ENCODE peak calls at places on chromosomes 1 and 21, in nine cellular contexts. B is neural progenitor cell, K is HL-60, E is HFF-Myc, F is OCI-LY7, I is nephron progenitor cell, A is cardiac muscle cell, U is AG09309, T is suprapubic skin. N is an unnamed sample.

GRCh38 chr1:154176341-154176740 is 15.6 kb downstream of the TPM3 start:
- DNase-seq in B (no peak), K (no peak), E (peak), F (no peak), I (no peak), A (peak), U (peak), T (no peak), N (peak)

GRCh38 chr1:16628361-16629111 is 15.2 kb upstream of the NBPF1 start:
- DNase-seq in B (no peak), K (no peak), E (no peak), F (no peak), I (peak), A (no peak), U (no peak), T (peak), N (no peak)

GRCh38 chr1:205325334-205325884 is 3.9 kb upstream of the NUAK2 start:
- DNase-seq in B (peak), K (peak), E (peak), F (peak), I (peak), A (peak), U (peak), T (no peak), N (peak)

GRCh38 chr1:45550401-45551305 is at the start of gene AKR1A1:
- DNase-seq in B (peak), K (peak), E (peak), F (peak), I (peak), A (peak), U (peak), T (peak), N (peak)

GRCh38 chr1:175355414-175355813 is 162.8 kb upstream of the KIAA0040 start:
- DNase-seq in B (no peak), K (no peak), E (no peak), F (no peak), I (no peak), A (no peak), U (no peak), T (no peak), N (no peak)

GRCh38 chr1:51058863-51059262 is 43.2 kb upstream of the C1orf185 start:
- DNase-seq in B (peak), K (peak), E (no peak), F (peak), I (no peak), A (peak), U (no peak), T (no peak), N (peak)

GRCh38 chr1:58784758-58785423 is 1.0 kb upstream of the JUN start:
- DNase-seq in B (peak), K (no peak), E (no peak), F (peak), I (peak), A (peak), U (peak), T (peak), N (peak)

GRCh38 chr1:7378346-7379130 is 392.6 kb upstream of the VAMP3 start:
- DNase-seq in B (no peak), K (no peak), E (no peak), F (no peak), I (no peak), A (no peak), U (no peak), T (no peak), N (no peak)

GRCh38 chr1:109925159-109925990 is 14.7 kb downstream of the CSF1 start:
- DNase-seq in B (no peak), K (no peak), E (no peak), F (no peak), I (no peak), A (no peak), U (no peak), T (peak), N (no peak)

DNA sequence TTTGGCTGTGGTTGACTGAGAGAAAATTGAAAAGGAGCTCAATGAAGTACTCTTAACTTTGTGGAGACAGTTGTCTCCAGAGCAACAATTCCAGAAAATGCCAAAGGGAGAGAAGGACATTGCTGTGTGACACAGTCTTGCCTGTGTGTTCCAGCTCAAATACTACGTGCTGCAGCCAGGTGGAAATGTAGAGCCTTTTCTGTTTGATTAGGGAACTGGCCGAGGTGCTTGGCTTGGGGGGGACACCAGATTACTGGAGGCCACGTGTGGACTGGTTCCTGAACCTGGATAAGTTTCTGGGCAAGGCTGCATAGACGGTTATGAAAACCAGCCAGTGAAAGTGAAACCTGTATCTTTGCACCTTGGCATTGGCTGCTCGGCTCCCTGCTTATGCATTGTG is 217.9 kb downstream of the CTH start:
- DNase-seq in B (no peak), K (no peak), E (no peak), F (no peak), I (no peak), A (no peak), U (no peak), T (no peak), N (no peak)
- TF ChIP-seq CTCF in B (no peak), K (no peak), E (no peak), F (no peak), I (no peak), A (no peak), U (no peak), T (no peak), N (no peak)

DNA sequence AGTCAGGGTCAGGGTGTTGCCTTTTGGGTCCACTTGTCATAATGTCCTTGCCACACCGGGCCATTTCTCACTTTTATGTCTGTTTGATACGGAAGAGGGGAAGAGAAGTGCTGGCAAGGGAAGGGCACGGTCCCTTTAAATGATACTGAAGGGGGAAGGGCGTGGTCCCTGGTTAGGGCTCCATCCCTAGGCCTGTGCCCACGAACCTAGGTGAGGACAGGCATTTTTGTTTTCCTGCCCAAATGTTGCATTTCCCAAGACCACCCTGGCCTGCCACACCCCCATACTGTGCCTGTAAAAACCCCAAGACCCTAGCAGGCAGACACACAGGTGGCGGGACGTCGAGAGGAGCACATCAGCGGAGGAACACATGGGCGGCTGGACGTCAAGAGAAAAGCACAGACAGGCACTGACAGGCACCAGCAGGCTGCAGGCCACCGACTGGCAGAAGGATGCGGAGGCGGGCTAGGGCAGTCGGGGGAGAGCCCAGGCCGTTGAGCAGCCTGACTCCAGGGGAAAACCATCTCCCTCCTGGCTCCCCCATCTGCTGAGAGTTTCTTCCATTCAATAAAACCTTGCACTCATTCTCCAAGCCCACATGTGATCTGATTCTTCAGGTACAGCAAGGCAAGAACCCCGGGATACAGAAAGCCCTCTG is 25.4 kb downstream of the B3GALT5 start:
- DNase-seq in B (no peak), K (no peak), E (no peak), F (no peak), I (peak), A (no peak), U (no peak), T (no peak), N (no peak)
- TF ChIP-seq CTCF in B (no peak), K (no peak), E (no peak), F (no peak), I (no peak), A (no peak), U (no peak), T (no peak), N (no peak)

DNA sequence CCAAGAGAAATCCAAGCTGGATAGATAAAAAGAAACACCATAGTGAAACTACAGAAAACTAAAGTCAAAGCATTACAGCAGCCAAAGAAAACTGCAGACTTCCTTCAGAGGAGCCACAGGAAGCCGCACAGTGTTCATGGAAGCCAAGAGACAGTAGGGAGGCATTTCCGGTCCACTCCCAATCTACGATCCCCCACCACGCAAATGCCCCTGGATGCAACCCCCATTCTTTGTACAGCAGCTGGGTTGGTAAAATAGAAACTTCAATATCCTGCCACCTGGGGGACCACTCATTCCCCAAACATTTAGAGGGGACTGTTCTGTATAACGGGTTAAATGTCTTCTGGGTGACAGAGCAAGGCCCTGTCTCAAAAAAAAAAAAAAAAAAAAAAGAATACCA is 43.9 kb upstream of the TSPEAR start:
- DNase-seq in B (no peak), K (no peak), E (no peak), F (peak), I (no peak), A (peak), U (no peak), T (peak), N (peak)
- TF ChIP-seq CTCF in B (no peak), K (no peak), E (no peak), F (peak), I (no peak), A (peak), U (peak), T (no peak), N (no peak)

GRCh38 chr1:48671578-48671977 is 105.1 kb downstream of the BEND5 start:
- DNase-seq in B (no peak), K (peak), E (no peak), F (no peak), I (no peak), A (no peak), U (no peak), T (no peak), N (no peak)

GRCh38 chr1:48674641-48675040 is 102.0 kb downstream of the BEND5 start:
- DNase-seq in B (no peak), K (peak), E (peak), F (no peak), I (no peak), A (peak), U (no peak), T (no peak), N (peak)

GRCh38 chr1:48675251-48675650 is 101.4 kb downstream of the BEND5 start:
- DNase-seq in B (no peak), K (no peak), E (no peak), F (no peak), I (no peak), A (no peak), U (no peak), T (no peak), N (no peak)

GRCh38 chr1:48676376-48676775 is 100.3 kb downstream of the BEND5 start:
- DNase-seq in B (no peak), K (no peak), E (no peak), F (no peak), I (no peak), A (no peak), U (no peak), T (no peak), N (no peak)

DNA sequence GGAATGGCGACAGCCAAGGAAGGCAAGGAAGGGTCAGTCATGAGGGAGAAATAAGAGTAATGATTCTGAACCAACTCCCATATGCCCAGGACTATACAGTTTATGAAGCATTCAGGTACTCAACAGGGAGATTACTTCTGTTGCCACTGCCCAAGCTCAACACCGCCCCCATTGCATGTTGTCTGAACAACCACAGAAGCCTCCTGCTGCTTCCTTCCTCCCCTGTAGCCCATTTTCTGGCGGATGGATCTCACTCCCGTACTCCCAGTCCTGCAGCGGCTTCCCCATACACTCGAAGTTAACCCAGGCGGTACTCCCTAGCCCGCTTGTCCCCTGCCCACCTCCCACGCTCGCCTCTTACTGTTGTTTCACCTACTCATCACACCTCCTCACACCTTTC is 103.0 kb downstream of the BEND5 start:
- DNase-seq in B (peak), K (peak), E (no peak), F (peak), I (no peak), A (no peak), U (no peak), T (no peak), N (no peak)
- TF ChIP-seq CTCF in B (peak), K (peak), E (no peak), F (peak), I (peak), A (peak), U (no peak), T (no peak), N (no peak)

DNA sequence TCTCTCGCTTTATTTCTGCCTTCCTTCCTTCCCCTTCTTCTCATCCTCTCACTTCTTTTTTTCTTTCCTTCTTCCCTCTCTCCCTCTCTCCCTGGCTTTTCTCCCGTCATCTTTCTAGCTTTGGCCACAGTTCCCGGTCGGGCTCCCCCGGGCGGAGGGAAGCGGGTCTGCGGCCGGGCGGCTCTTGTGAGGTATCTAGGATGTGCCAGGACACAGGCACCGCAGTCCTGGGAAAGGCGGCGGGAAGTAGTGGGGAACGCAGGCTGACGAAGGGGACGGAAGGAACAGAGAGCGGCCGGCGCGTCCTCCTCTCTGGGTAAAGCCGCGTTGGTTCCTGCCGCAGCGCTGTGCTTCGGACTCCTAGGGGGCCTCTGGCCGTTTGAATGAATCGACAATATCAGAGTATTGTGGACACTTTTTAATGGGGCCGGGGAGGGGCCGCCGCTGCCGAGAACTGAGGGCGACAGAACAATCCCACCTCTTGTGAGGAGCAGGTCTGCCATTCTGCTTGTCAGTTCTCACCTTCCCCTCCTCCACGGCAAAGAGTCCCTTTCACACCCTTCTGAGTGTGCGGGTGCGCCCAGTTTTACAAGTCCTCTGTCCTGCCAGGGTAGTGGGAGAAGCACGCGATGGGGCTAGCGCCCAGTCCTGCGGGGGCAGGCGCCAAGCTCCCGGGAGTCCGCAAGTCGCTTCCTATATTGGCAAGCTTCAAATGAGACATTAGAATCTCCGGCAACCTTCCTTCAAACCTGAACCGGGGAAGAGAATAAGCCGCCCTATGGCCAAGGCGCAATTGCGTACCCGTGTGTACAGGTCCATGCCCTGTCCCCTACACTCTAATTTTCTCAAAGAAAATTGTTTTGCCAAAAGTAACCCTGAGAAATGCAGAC is 1.1 kb upstream of the LHX9 start:
- DNase-seq in B (peak), K (no peak), E (peak), F (no peak), I (peak), A (peak), U (peak), T (no peak), N (peak)
- TF ChIP-seq CTCF in B (peak), K (no peak), E (peak), F (no peak), I (peak), A (peak), U (peak), T (no peak), N (peak)

N was measured in fibroblast of the aortic adventitia.